ENCODE peak calls at places on chromosome 3, in five cellular contexts. L is AG09309, M is HCT116, B is stomach, S is ovary. Z is an unnamed sample.

GRCh38 chr3:187066228-187066995 is 72.9 kb downstream of the RPL39L start:
- DNase-seq in S (no peak), L (no peak), B (no peak), M (peak; percentile 47), Z (peak; percentile 55)

GRCh38 chr3:106208979-106209378 is 340.2 kb upstream of the CBLB start:
- DNase-seq in B (no peak), M (no peak), S (no peak), L (no peak), Z (no peak)

GRCh38 chr3:79203144-79203519 is 564.7 kb downstream of the ROBO1 start:
- DNase-seq in B (no peak), L (no peak), M (no peak), S (no peak), Z (no peak)

GRCh38 chr3:124014366-124014942 is 22.5 kb upstream of the ROPN1 start:
- DNase-seq in B (no peak), S (peak; percentile 12), L (no peak), M (no peak), Z (no peak)

GRCh38 chr3:38640661-38641441 is 8.6 kb downstream of the SCN5A start:
- DNase-seq in B (no peak), L (no peak), M (no peak), S (no peak), Z (no peak)

GRCh38 chr3:58082047-58082446 is 73.8 kb downstream of the FLNB start:
- DNase-seq in B (no peak), L (no peak), M (no peak), S (no peak), Z (no peak)

GRCh38 chr3:176950743-176951142 is 246.5 kb downstream of the TBL1XR1 start:
- DNase-seq in M (no peak), B (no peak), S (no peak), L (no peak), Z (no peak)

GRCh38 chr3:28081533-28081947 is 159.9 kb upstream of the CMC1 start:
- DNase-seq in B (no peak), L (no peak), M (no peak), S (no peak), Z (peak; percentile 12)

GRCh38 chr3:18344306-18345014 is 80.7 kb downstream of the SATB1 start:
- DNase-seq in S (no peak), L (no peak), M (no peak), B (no peak), Z (no peak)

GRCh38 chr3:44562147-44562546 is 7.2 kb downstream of the ZKSCAN7 start:
- DNase-seq in L (no peak), S (no peak), B (no peak), M (no peak), Z (no peak)

GRCh38 chr3:71784914-71785593 is at the start of gene PROK2:
- DNase-seq in L (no peak), S (no peak), M (no peak), B (no peak), Z (peak; percentile 24)

GRCh38 chr3:152121292-152121654 is 147.5 kb upstream of the MBNL1 start:
- DNase-seq in S (no peak), B (no peak), L (peak; percentile 91), M (no peak), Z (no peak)

GRCh38 chr3:30681276-30682211 is 75.1 kb downstream of the TGFBR2 start:
- DNase-seq in S (peak; percentile 59), M (no peak), L (peak; percentile 45), B (no peak), Z (no peak)

GRCh38 chr3:861721-862120 is 231.1 kb upstream of the CNTN6 start:
- DNase-seq in L (no peak), M (no peak), B (no peak), S (no peak), Z (no peak)

GRCh38 chr3:42063886-42064285 is 27.3 kb upstream of the TRAK1 start:
- DNase-seq in S (no peak), L (peak; percentile 85), B (no peak), M (no peak), Z (no peak)

GRCh38 chr3:107911337-107912000 is 179.4 kb downstream of the CD47 start:
- DNase-seq in B (no peak), L (no peak), S (no peak), M (no peak), Z (peak; percentile 27)
- TF ChIP-seq CTCF in B (no peak), L (no peak), S (no peak), M (no peak), Z (peak; percentile 41)

DNA sequence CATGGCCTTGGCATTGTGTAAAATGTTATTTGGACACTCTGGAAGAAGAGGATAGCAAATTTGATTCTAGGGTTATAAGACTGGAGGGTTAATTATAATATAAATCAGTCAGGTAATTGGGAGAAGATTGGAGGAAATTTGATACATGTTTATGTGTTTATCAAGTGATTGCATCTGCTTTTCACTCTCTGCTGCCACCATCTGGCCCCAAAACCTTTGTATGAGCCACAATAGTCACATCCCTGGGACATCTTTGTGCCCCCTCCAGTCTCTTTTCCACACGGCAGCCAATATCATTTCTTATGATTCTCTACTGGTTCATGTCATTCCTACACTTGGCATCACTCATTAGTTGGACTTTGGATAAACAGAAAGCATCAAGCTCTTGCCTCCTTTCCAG is 602.2 kb upstream of the SUCLG2 start:
- DNase-seq in L (no peak), S (no peak), M (no peak), B (no peak), Z (no peak)
- TF ChIP-seq CTCF in L (no peak), S (no peak), M (peak; percentile 17), B (no peak), Z (peak; percentile 49)

GRCh38 chr3:104819333-104819732 is 547.4 kb upstream of the ALCAM start:
- DNase-seq in L (no peak), B (no peak), M (no peak), S (no peak), Z (no peak)
- TF ChIP-seq CTCF in L (no peak), B (no peak), M (no peak), S (no peak), Z (no peak)

GRCh38 chr3:98185180-98185579 is 18.7 kb downstream of the OR5H15 start:
- DNase-seq in S (no peak), B (no peak), M (peak; percentile 10), L (no peak), Z (no peak)
- TF ChIP-seq CTCF in S (no peak), B (no peak), M (peak; percentile 30), L (no peak), Z (no peak)

DNA sequence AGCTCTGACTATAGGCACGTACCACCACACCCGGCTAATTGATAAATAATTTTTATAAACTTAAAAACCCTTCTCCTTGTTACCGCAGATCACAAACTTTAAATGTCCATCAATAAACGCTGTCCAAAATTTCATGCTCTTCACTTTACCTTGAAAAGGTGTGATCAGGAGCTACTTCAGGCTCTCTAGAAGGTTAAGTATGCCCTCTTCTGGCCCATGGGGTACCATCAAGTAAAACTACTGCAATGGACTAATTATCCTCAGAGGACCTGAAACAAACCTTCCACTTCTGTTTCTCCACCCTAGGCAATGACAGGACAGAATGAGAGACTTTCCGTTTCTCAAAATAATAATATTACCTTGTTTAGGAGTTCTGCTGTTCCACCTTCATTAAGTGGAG is 9.2 kb downstream of the LZTFL1 start:
- DNase-seq in L (no peak), S (no peak), M (peak; percentile 21), B (no peak), Z (no peak)
- TF ChIP-seq CTCF in L (peak; percentile 28), S (no peak), M (peak; percentile 57), B (no peak), Z (peak; percentile 33)

DNA sequence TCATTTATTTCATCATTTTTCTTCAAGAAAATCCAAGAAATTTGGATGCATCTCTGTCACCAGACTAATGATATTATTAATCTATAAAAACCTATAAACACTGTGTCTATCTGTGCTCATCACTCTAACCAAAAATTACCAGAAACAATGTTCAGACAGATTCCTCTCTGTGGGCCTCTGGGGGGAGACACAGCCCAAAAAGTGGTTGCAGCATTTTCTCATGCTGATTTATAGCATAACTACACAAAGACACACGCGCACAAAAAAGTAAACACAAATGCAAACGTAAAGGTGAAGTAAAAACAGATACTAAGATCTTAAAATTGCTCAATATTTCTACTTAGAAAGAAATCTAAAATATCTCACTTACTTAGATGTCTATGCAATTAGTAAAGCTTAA is 976.0 kb downstream of the GBE1 start:
- DNase-seq in S (no peak), M (no peak), B (no peak), L (no peak), Z (no peak)
- TF ChIP-seq CTCF in S (no peak), M (no peak), B (no peak), L (no peak), Z (peak; percentile 16)

GRCh38 chr3:17138246-17139039 is 253.7 kb downstream of the PLCL2 start:
- DNase-seq in M (no peak), S (no peak), L (no peak), B (no peak), Z (no peak)

GRCh38 chr3:17141699-17142098 is 256.9 kb downstream of the PLCL2 start:
- DNase-seq in M (no peak), B (no peak), S (no peak), L (no peak), Z (no peak)

GRCh38 chr3:17142516-17142915 is 257.8 kb downstream of the PLCL2 start:
- DNase-seq in S (no peak), M (no peak), L (no peak), B (no peak), Z (no peak)

GRCh38 chr3:17143893-17144664 is 259.3 kb downstream of the PLCL2 start:
- DNase-seq in L (no peak), M (no peak), S (no peak), B (no peak), Z (no peak)

DNA sequence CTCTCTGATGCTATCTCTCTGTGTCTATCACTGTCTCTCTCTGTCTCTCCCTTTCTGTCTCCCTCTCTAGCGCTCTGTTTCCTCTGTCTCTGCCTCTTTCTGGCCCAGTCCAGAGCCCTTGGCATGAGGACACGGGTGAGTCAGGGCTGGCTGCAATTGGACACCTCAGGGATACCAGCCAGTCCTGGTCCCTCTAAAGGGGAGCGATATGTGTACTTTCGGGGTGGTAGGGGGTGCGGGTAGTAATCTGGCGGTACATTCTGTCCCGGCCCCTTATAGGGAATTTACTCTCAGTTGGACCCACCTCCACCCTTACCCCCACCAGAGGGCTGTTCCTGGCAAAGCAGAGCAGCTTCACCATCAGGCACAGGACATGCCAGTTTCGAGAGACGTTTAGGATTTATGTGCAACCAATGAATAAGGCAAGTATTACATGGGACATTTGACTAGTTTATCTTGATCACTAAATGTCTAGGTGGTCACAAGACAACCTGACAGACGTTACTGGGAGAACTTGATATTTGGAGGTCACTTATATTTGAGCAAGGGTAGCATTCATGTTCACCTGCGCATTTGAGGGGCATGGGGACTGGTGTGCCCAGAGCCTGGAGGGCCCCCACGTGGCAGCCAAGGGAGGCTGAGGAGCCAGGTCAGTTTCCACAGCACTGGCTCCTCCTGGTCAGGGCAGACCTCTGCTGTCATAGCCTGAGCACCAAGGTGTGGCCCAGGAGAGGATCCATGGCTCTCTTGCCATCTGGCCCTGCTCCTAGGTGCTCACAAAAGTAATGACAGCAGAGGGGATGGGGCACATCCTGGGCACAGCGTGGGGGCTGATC is 256.1 kb downstream of the PLCL2 start:
- DNase-seq in B (no peak), M (no peak), S (no peak), L (no peak), Z (no peak)
- TF ChIP-seq CTCF in B (no peak), M (peak; percentile 26), S (no peak), L (no peak), Z (peak; percentile 44)